ENCODE peak calls at places on chromosomes 4 and X, in nine cellular contexts. One of them, this sample, is unnamed.
A peak's percentile ranks its signal among the peaks of the same experiment; 100 is the strongest.

GRCh38 chr4:153079824-153080486 is 124.3 kb upstream of the TRIM2 start:
- DNase-seq in AG10803: no peak
- DNase-seq in substantia nigra: no peak
- DNase-seq in right lobe of liver: no peak
- DNase-seq in A172: peak; percentile 44
- DNase-seq in SW480: peak; percentile 80
- DNase-seq in activated T-helper 2 cell treated with anti-CD3 and anti-CD28 coated beads, Interferon-gamma antibody, Interleukin-2, Interleukin-4, amounts not matched to agents 10 μg/mL and 5 μg/mL and 100 μg/mL, durations not matched to agents 14 hours and 24 hours and 36 hours: no peak
- DNase-seq in CD8-positive, alpha-beta memory T cell: no peak
- DNase-seq in GM12891: no peak
- DNase-seq in this sample: no peak

GRCh38 chr4:177393236-177393635 is 49.0 kb downstream of the AGA start:
- DNase-seq in right lobe of liver: no peak
- DNase-seq in SW480: no peak
- DNase-seq in substantia nigra: no peak
- DNase-seq in A172: no peak
- DNase-seq in CD8-positive, alpha-beta memory T cell: no peak
- DNase-seq in activated T-helper 2 cell treated with anti-CD3 and anti-CD28 coated beads, Interferon-gamma antibody, Interleukin-2, Interleukin-4, amounts not matched to agents 10 μg/mL and 5 μg/mL and 100 μg/mL, durations not matched to agents 14 hours and 24 hours and 36 hours: peak; percentile 12
- DNase-seq in GM12891: no peak
- DNase-seq in AG10803: no peak
- DNase-seq in this sample: no peak

GRCh38 chr4:152081024-152081423 is 320.2 kb upstream of the GATB start:
- DNase-seq in substantia nigra: no peak
- DNase-seq in right lobe of liver: no peak
- DNase-seq in CD8-positive, alpha-beta memory T cell: no peak
- DNase-seq in A172: no peak
- DNase-seq in GM12891: no peak
- DNase-seq in AG10803: no peak
- DNase-seq in activated T-helper 2 cell treated with anti-CD3 and anti-CD28 coated beads, Interferon-gamma antibody, Interleukin-2, Interleukin-4, amounts not matched to agents 10 μg/mL and 5 μg/mL and 100 μg/mL, durations not matched to agents 14 hours and 24 hours and 36 hours: no peak
- DNase-seq in SW480: no peak
- DNase-seq in this sample: no peak

GRCh38 chr4:83230928-83231327 is 53.7 kb downstream of the COQ2 start:
- DNase-seq in CD8-positive, alpha-beta memory T cell: no peak
- DNase-seq in A172: no peak
- DNase-seq in AG10803: no peak
- DNase-seq in activated T-helper 2 cell treated with anti-CD3 and anti-CD28 coated beads, Interferon-gamma antibody, Interleukin-2, Interleukin-4, amounts not matched to agents 10 μg/mL and 5 μg/mL and 100 μg/mL, durations not matched to agents 14 hours and 24 hours and 36 hours: no peak
- DNase-seq in SW480: no peak
- DNase-seq in GM12891: no peak
- DNase-seq in substantia nigra: no peak
- DNase-seq in right lobe of liver: no peak
- DNase-seq in this sample: no peak

GRCh38 chr4:102344520-102344954 is 745 bp downstream of the SLC39A8 start:
- DNase-seq in right lobe of liver: peak; percentile 87
- DNase-seq in substantia nigra: peak; percentile 29
- DNase-seq in GM12891: peak; percentile 51
- DNase-seq in CD8-positive, alpha-beta memory T cell: peak; percentile 56
- DNase-seq in AG10803: peak; percentile 20
- DNase-seq in SW480: no peak
- DNase-seq in activated T-helper 2 cell treated with anti-CD3 and anti-CD28 coated beads, Interferon-gamma antibody, Interleukin-2, Interleukin-4, amounts not matched to agents 10 μg/mL and 5 μg/mL and 100 μg/mL, durations not matched to agents 14 hours and 24 hours and 36 hours: peak; percentile 75
- DNase-seq in A172: peak; percentile 26
- DNase-seq in this sample: peak; percentile 67

GRCh38 chr4:97235516-97235915 is 907.8 kb downstream of the STPG2 start:
- DNase-seq in A172: no peak
- DNase-seq in activated T-helper 2 cell treated with anti-CD3 and anti-CD28 coated beads, Interferon-gamma antibody, Interleukin-2, Interleukin-4, amounts not matched to agents 10 μg/mL and 5 μg/mL and 100 μg/mL, durations not matched to agents 14 hours and 24 hours and 36 hours: no peak
- DNase-seq in CD8-positive, alpha-beta memory T cell: no peak
- DNase-seq in GM12891: no peak
- DNase-seq in AG10803: no peak
- DNase-seq in right lobe of liver: no peak
- DNase-seq in substantia nigra: no peak
- DNase-seq in SW480: no peak
- DNase-seq in this sample: peak; percentile 11

GRCh38 chr4:85737254-85737653 is 262.3 kb downstream of the ARHGAP24 start:
- DNase-seq in SW480: no peak
- DNase-seq in AG10803: no peak
- DNase-seq in right lobe of liver: no peak
- DNase-seq in substantia nigra: no peak
- DNase-seq in CD8-positive, alpha-beta memory T cell: no peak
- DNase-seq in A172: no peak
- DNase-seq in GM12891: no peak
- DNase-seq in activated T-helper 2 cell treated with anti-CD3 and anti-CD28 coated beads, Interferon-gamma antibody, Interleukin-2, Interleukin-4, amounts not matched to agents 10 μg/mL and 5 μg/mL and 100 μg/mL, durations not matched to agents 14 hours and 24 hours and 36 hours: no peak
- DNase-seq in this sample: no peak

GRCh38 chr4:119010909-119011606 is 122.4 kb downstream of the SYNPO2 start:
- DNase-seq in AG10803: peak; percentile 17
- DNase-seq in SW480: no peak
- DNase-seq in CD8-positive, alpha-beta memory T cell: no peak
- DNase-seq in activated T-helper 2 cell treated with anti-CD3 and anti-CD28 coated beads, Interferon-gamma antibody, Interleukin-2, Interleukin-4, amounts not matched to agents 10 μg/mL and 5 μg/mL and 100 μg/mL, durations not matched to agents 14 hours and 24 hours and 36 hours: no peak
- DNase-seq in substantia nigra: no peak
- DNase-seq in GM12891: no peak
- DNase-seq in right lobe of liver: no peak
- DNase-seq in A172: no peak
- DNase-seq in this sample: no peak

GRCh38 chr4:75494563-75494962 is 19.6 kb downstream of the RCHY1 start:
- DNase-seq in GM12891: no peak
- DNase-seq in substantia nigra: no peak
- DNase-seq in A172: peak; percentile 5
- DNase-seq in right lobe of liver: no peak
- DNase-seq in CD8-positive, alpha-beta memory T cell: no peak
- DNase-seq in AG10803: peak; percentile 84
- DNase-seq in activated T-helper 2 cell treated with anti-CD3 and anti-CD28 coated beads, Interferon-gamma antibody, Interleukin-2, Interleukin-4, amounts not matched to agents 10 μg/mL and 5 μg/mL and 100 μg/mL, durations not matched to agents 14 hours and 24 hours and 36 hours: no peak
- DNase-seq in SW480: no peak
- DNase-seq in this sample: no peak

GRCh38 chrX:9494806-9495205 is 29.9 kb downstream of the TBL1X start:
- DNase-seq in activated T-helper 2 cell treated with anti-CD3 and anti-CD28 coated beads, Interferon-gamma antibody, Interleukin-2, Interleukin-4, amounts not matched to agents 10 μg/mL and 5 μg/mL and 100 μg/mL, durations not matched to agents 14 hours and 24 hours and 36 hours: no peak
- DNase-seq in right lobe of liver: no peak
- DNase-seq in GM12891: no peak
- DNase-seq in A172: no peak
- DNase-seq in SW480: no peak
- DNase-seq in substantia nigra: no peak
- DNase-seq in CD8-positive, alpha-beta memory T cell: no peak
- DNase-seq in AG10803: peak; percentile 43
- DNase-seq in this sample: no peak

GRCh38 chr4:38424171-38424871 is 239.7 kb upstream of the KLF3 start:
- DNase-seq in A172: no peak
- DNase-seq in CD8-positive, alpha-beta memory T cell: no peak
- DNase-seq in right lobe of liver: no peak
- DNase-seq in substantia nigra: no peak
- DNase-seq in SW480: peak; percentile 83
- DNase-seq in GM12891: no peak
- DNase-seq in activated T-helper 2 cell treated with anti-CD3 and anti-CD28 coated beads, Interferon-gamma antibody, Interleukin-2, Interleukin-4, amounts not matched to agents 10 μg/mL and 5 μg/mL and 100 μg/mL, durations not matched to agents 14 hours and 24 hours and 36 hours: no peak
- DNase-seq in AG10803: no peak
- DNase-seq in this sample: peak; percentile 67

GRCh38 chrX:44585866-44586265 is 43.2 kb upstream of the FUNDC1 start:
- DNase-seq in CD8-positive, alpha-beta memory T cell: no peak
- DNase-seq in A172: no peak
- DNase-seq in activated T-helper 2 cell treated with anti-CD3 and anti-CD28 coated beads, Interferon-gamma antibody, Interleukin-2, Interleukin-4, amounts not matched to agents 10 μg/mL and 5 μg/mL and 100 μg/mL, durations not matched to agents 14 hours and 24 hours and 36 hours: no peak
- DNase-seq in AG10803: no peak
- DNase-seq in SW480: no peak
- DNase-seq in substantia nigra: no peak
- DNase-seq in GM12891: no peak
- DNase-seq in right lobe of liver: no peak
- DNase-seq in this sample: no peak

GRCh38 chrX:155065035-155065734 is 5.8 kb downstream of the CMC4 start:
- DNase-seq in AG10803: peak; percentile 34
- DNase-seq in A172: peak; percentile 78
- DNase-seq in GM12891: no peak
- DNase-seq in right lobe of liver: no peak
- DNase-seq in substantia nigra: no peak
- DNase-seq in activated T-helper 2 cell treated with anti-CD3 and anti-CD28 coated beads, Interferon-gamma antibody, Interleukin-2, Interleukin-4, amounts not matched to agents 10 μg/mL and 5 μg/mL and 100 μg/mL, durations not matched to agents 14 hours and 24 hours and 36 hours: no peak
- DNase-seq in SW480: no peak
- DNase-seq in CD8-positive, alpha-beta memory T cell: no peak
- DNase-seq in this sample: no peak

GRCh38 chr4:15402146-15402545 is 25.7 kb upstream of the C1QTNF7 start:
- DNase-seq in GM12891: no peak
- DNase-seq in activated T-helper 2 cell treated with anti-CD3 and anti-CD28 coated beads, Interferon-gamma antibody, Interleukin-2, Interleukin-4, amounts not matched to agents 10 μg/mL and 5 μg/mL and 100 μg/mL, durations not matched to agents 14 hours and 24 hours and 36 hours: no peak
- DNase-seq in right lobe of liver: no peak
- DNase-seq in A172: no peak
- DNase-seq in SW480: no peak
- DNase-seq in AG10803: peak; percentile 81
- DNase-seq in CD8-positive, alpha-beta memory T cell: no peak
- DNase-seq in substantia nigra: no peak
- DNase-seq in this sample: no peak

GRCh38 chr4:54446556-54446955 is 211.2 kb upstream of the KIT start:
- DNase-seq in A172: no peak
- DNase-seq in SW480: no peak
- DNase-seq in CD8-positive, alpha-beta memory T cell: no peak
- DNase-seq in AG10803: peak; percentile 68
- DNase-seq in right lobe of liver: no peak
- DNase-seq in GM12891: no peak
- DNase-seq in activated T-helper 2 cell treated with anti-CD3 and anti-CD28 coated beads, Interferon-gamma antibody, Interleukin-2, Interleukin-4, amounts not matched to agents 10 μg/mL and 5 μg/mL and 100 μg/mL, durations not matched to agents 14 hours and 24 hours and 36 hours: no peak
- DNase-seq in substantia nigra: no peak
- DNase-seq in this sample: no peak

GRCh38 chrX:65871671-65872311 is 168.1 kb downstream of the VSIG4 start:
- DNase-seq in substantia nigra: no peak
- DNase-seq in GM12891: no peak
- DNase-seq in activated T-helper 2 cell treated with anti-CD3 and anti-CD28 coated beads, Interferon-gamma antibody, Interleukin-2, Interleukin-4, amounts not matched to agents 10 μg/mL and 5 μg/mL and 100 μg/mL, durations not matched to agents 14 hours and 24 hours and 36 hours: no peak
- DNase-seq in SW480: peak; percentile 64
- DNase-seq in AG10803: peak; percentile 2
- DNase-seq in right lobe of liver: no peak
- DNase-seq in A172: peak; percentile 31
- DNase-seq in CD8-positive, alpha-beta memory T cell: no peak
- DNase-seq in this sample: peak; percentile 44

GRCh38 chrX:93177930-93178329 is 495.4 kb downstream of the NAP1L3 start:
- DNase-seq in SW480: no peak
- DNase-seq in activated T-helper 2 cell treated with anti-CD3 and anti-CD28 coated beads, Interferon-gamma antibody, Interleukin-2, Interleukin-4, amounts not matched to agents 10 μg/mL and 5 μg/mL and 100 μg/mL, durations not matched to agents 14 hours and 24 hours and 36 hours: no peak
- DNase-seq in AG10803: no peak
- DNase-seq in GM12891: no peak
- DNase-seq in CD8-positive, alpha-beta memory T cell: no peak
- DNase-seq in right lobe of liver: no peak
- DNase-seq in substantia nigra: no peak
- DNase-seq in A172: no peak
- DNase-seq in this sample: no peak

GRCh38 chrX:149370097-149370496 is 135.0 kb downstream of the IDS start:
- DNase-seq in substantia nigra: no peak
- DNase-seq in SW480: no peak
- DNase-seq in GM12891: no peak
- DNase-seq in A172: no peak
- DNase-seq in right lobe of liver: no peak
- DNase-seq in CD8-positive, alpha-beta memory T cell: no peak
- DNase-seq in activated T-helper 2 cell treated with anti-CD3 and anti-CD28 coated beads, Interferon-gamma antibody, Interleukin-2, Interleukin-4, amounts not matched to agents 10 μg/mL and 5 μg/mL and 100 μg/mL, durations not matched to agents 14 hours and 24 hours and 36 hours: no peak
- DNase-seq in AG10803: peak; percentile 35
- DNase-seq in this sample: no peak

GRCh38 chrX:39205467-39205866 is 404.2 kb downstream of the MID1IP1 start:
- DNase-seq in substantia nigra: no peak
- DNase-seq in AG10803: no peak
- DNase-seq in activated T-helper 2 cell treated with anti-CD3 and anti-CD28 coated beads, Interferon-gamma antibody, Interleukin-2, Interleukin-4, amounts not matched to agents 10 μg/mL and 5 μg/mL and 100 μg/mL, durations not matched to agents 14 hours and 24 hours and 36 hours: no peak
- DNase-seq in A172: no peak
- DNase-seq in SW480: no peak
- DNase-seq in right lobe of liver: no peak
- DNase-seq in GM12891: no peak
- DNase-seq in CD8-positive, alpha-beta memory T cell: no peak
- DNase-seq in this sample: no peak

GRCh38 chrX:17412692-17413091 is 37.7 kb downstream of the NHS start:
- DNase-seq in GM12891: no peak
- DNase-seq in AG10803: peak; percentile 81
- DNase-seq in substantia nigra: no peak
- DNase-seq in SW480: peak; percentile 40
- DNase-seq in A172: peak; percentile 62
- DNase-seq in right lobe of liver: no peak
- DNase-seq in CD8-positive, alpha-beta memory T cell: no peak
- DNase-seq in activated T-helper 2 cell treated with anti-CD3 and anti-CD28 coated beads, Interferon-gamma antibody, Interleukin-2, Interleukin-4, amounts not matched to agents 10 μg/mL and 5 μg/mL and 100 μg/mL, durations not matched to agents 14 hours and 24 hours and 36 hours: no peak
- DNase-seq in this sample: no peak

GRCh38 chr4:78414116-78414515 is 137.5 kb upstream of the ANXA3 start:
- DNase-seq in GM12891: no peak
- DNase-seq in substantia nigra: no peak
- DNase-seq in AG10803: peak; percentile 50
- DNase-seq in CD8-positive, alpha-beta memory T cell: no peak
- DNase-seq in activated T-helper 2 cell treated with anti-CD3 and anti-CD28 coated beads, Interferon-gamma antibody, Interleukin-2, Interleukin-4, amounts not matched to agents 10 μg/mL and 5 μg/mL and 100 μg/mL, durations not matched to agents 14 hours and 24 hours and 36 hours: no peak
- DNase-seq in SW480: no peak
- DNase-seq in right lobe of liver: no peak
- DNase-seq in A172: no peak
- DNase-seq in this sample: no peak

GRCh38 chrX:23387826-23388225 is 53.2 kb downstream of the PTCHD1 start:
- DNase-seq in SW480: no peak
- DNase-seq in right lobe of liver: no peak
- DNase-seq in CD8-positive, alpha-beta memory T cell: no peak
- DNase-seq in A172: peak; percentile 17
- DNase-seq in GM12891: no peak
- DNase-seq in substantia nigra: no peak
- DNase-seq in activated T-helper 2 cell treated with anti-CD3 and anti-CD28 coated beads, Interferon-gamma antibody, Interleukin-2, Interleukin-4, amounts not matched to agents 10 μg/mL and 5 μg/mL and 100 μg/mL, durations not matched to agents 14 hours and 24 hours and 36 hours: no peak
- DNase-seq in AG10803: no peak
- DNase-seq in this sample: no peak

GRCh38 chr4:3291969-3292570 is 751 bp upstream of the RGS12 start:
- DNase-seq in activated T-helper 2 cell treated with anti-CD3 and anti-CD28 coated beads, Interferon-gamma antibody, Interleukin-2, Interleukin-4, amounts not matched to agents 10 μg/mL and 5 μg/mL and 100 μg/mL, durations not matched to agents 14 hours and 24 hours and 36 hours: no peak
- DNase-seq in substantia nigra: peak; percentile 58
- DNase-seq in A172: peak; percentile 41
- DNase-seq in SW480: peak; percentile 48
- DNase-seq in GM12891: no peak
- DNase-seq in AG10803: peak; percentile 49
- DNase-seq in CD8-positive, alpha-beta memory T cell: peak; percentile 21
- DNase-seq in right lobe of liver: peak; percentile 81
- DNase-seq in this sample: peak; percentile 43

GRCh38 chr4:26028793-26029511 is 114.9 kb downstream of the SMIM20 start:
- DNase-seq in A172: no peak
- DNase-seq in right lobe of liver: peak; percentile 67
- DNase-seq in activated T-helper 2 cell treated with anti-CD3 and anti-CD28 coated beads, Interferon-gamma antibody, Interleukin-2, Interleukin-4, amounts not matched to agents 10 μg/mL and 5 μg/mL and 100 μg/mL, durations not matched to agents 14 hours and 24 hours and 36 hours: peak; percentile 59
- DNase-seq in substantia nigra: peak; percentile 23
- DNase-seq in AG10803: peak; percentile 65
- DNase-seq in SW480: no peak
- DNase-seq in CD8-positive, alpha-beta memory T cell: peak; percentile 42
- DNase-seq in GM12891: peak; percentile 59
- DNase-seq in this sample: peak; percentile 93

GRCh38 chr4:8920969-8921368 is 49.3 kb upstream of the HMX1 start:
- DNase-seq in substantia nigra: no peak
- DNase-seq in activated T-helper 2 cell treated with anti-CD3 and anti-CD28 coated beads, Interferon-gamma antibody, Interleukin-2, Interleukin-4, amounts not matched to agents 10 μg/mL and 5 μg/mL and 100 μg/mL, durations not matched to agents 14 hours and 24 hours and 36 hours: no peak
- DNase-seq in GM12891: no peak
- DNase-seq in AG10803: no peak
- DNase-seq in right lobe of liver: no peak
- DNase-seq in A172: no peak
- DNase-seq in CD8-positive, alpha-beta memory T cell: no peak
- DNase-seq in SW480: no peak
- DNase-seq in this sample: no peak

GRCh38 chrX:84248226-84248625 is 60.2 kb upstream of the RPS6KA6 start:
- DNase-seq in right lobe of liver: no peak
- DNase-seq in CD8-positive, alpha-beta memory T cell: no peak
- DNase-seq in substantia nigra: no peak
- DNase-seq in activated T-helper 2 cell treated with anti-CD3 and anti-CD28 coated beads, Interferon-gamma antibody, Interleukin-2, Interleukin-4, amounts not matched to agents 10 μg/mL and 5 μg/mL and 100 μg/mL, durations not matched to agents 14 hours and 24 hours and 36 hours: no peak
- DNase-seq in A172: peak; percentile 0
- DNase-seq in SW480: no peak
- DNase-seq in AG10803: peak; percentile 51
- DNase-seq in GM12891: no peak
- DNase-seq in this sample: no peak